ENCODE peak calls at places on chromosomes 2 and 18, in ten cellular contexts. K, D, E, B, Q, R, I, O, V and T are unnamed samples.

GRCh38 chr2:239940861-239941570 is 84.1 kb downstream of the NDUFA10 start:
- DNase-seq in I (peak; percentile 10), V (no peak), Q (no peak), B (no peak), O (no peak), E (no peak), D (no peak), K (peak; percentile 28), R (no peak), T (no peak)

GRCh38 chr2:234368861-234369261 is 128.0 kb downstream of the ARL4C start:
- DNase-seq in V (peak; percentile 71), K (peak; percentile 56), B (peak; percentile 26), R (no peak), O (peak; percentile 64), E (peak; percentile 78), I (no peak), D (no peak), Q (peak; percentile 18), T (peak; percentile 24)

GRCh38 chr2:61978522-61978921 is 73.0 kb downstream of the COMMD1 start:
- DNase-seq in K (peak; percentile 56), O (no peak), E (no peak), D (no peak), I (no peak), R (peak; percentile 78), B (peak; percentile 23), Q (no peak), V (no peak), T (no peak)

GRCh38 chr2:24083567-24084385 is 858 bp downstream of the TP53I3 start:
- DNase-seq in K (no peak), B (peak; percentile 84), R (peak; percentile 30), Q (no peak), I (peak; percentile 34), O (peak; percentile 83), V (peak; percentile 92), E (peak; percentile 88), D (peak; percentile 78), T (peak; percentile 89)

GRCh38 chr2:143581989-143582719 is 452.9 kb downstream of the ARHGAP15 start:
- DNase-seq in V (peak; percentile 14), K (no peak), D (no peak), Q (no peak), R (no peak), B (peak; percentile 49), O (peak; percentile 47), E (peak; percentile 63), I (no peak), T (no peak)

GRCh38 chr2:44245068-44245861 is 30.0 kb upstream of the SLC3A1 start:
- DNase-seq in O (no peak), I (no peak), D (no peak), K (no peak), Q (no peak), E (no peak), V (no peak), R (no peak), B (no peak), T (no peak)

GRCh38 chr2:854460-854859 is 96.2 kb upstream of the SNTG2 start:
- DNase-seq in I (no peak), V (no peak), E (peak; percentile 9), R (peak; percentile 31), Q (no peak), D (peak; percentile 11), B (peak; percentile 29), K (no peak), O (peak; percentile 44), T (no peak)

GRCh38 chr2:15640291-15640711 is 48.6 kb downstream of the DDX1 start:
- DNase-seq in O (peak; percentile 60), I (no peak), K (no peak), D (no peak), Q (no peak), E (peak; percentile 76), B (peak; percentile 95), V (peak; percentile 90), R (peak; percentile 70), T (peak; percentile 71)

GRCh38 chr2:42047488-42048317 is at the start of gene PKDCC:
- DNase-seq in K (peak; percentile 91), R (peak; percentile 69), V (peak; percentile 72), B (peak; percentile 92), Q (no peak), O (peak; percentile 86), E (peak; percentile 86), D (peak; percentile 88), I (peak; percentile 67), T (peak; percentile 80)

GRCh38 chr2:167783266-167784070 is 463.9 kb downstream of the STK39 start:
- DNase-seq in I (no peak), R (no peak), Q (no peak), V (peak; percentile 60), D (no peak), O (no peak), K (no peak), E (peak; percentile 20), B (peak; percentile 33), T (no peak)

GRCh38 chr2:152499921-152500320 is 164.9 kb downstream of the FMNL2 start:
- DNase-seq in E (peak; percentile 80), I (no peak), Q (no peak), K (no peak), D (no peak), B (peak; percentile 96), R (no peak), V (no peak), O (peak; percentile 49), T (peak; percentile 65)

GRCh38 chr2:64666810-64667438 is 13.2 kb upstream of the SERTAD2 start:
- DNase-seq in D (no peak), E (no peak), I (no peak), B (no peak), R (peak; percentile 68), Q (no peak), K (no peak), O (no peak), V (no peak), T (no peak)

GRCh38 chr2:128448331-128449225 is 129.9 kb upstream of the HS6ST1 start:
- DNase-seq in I (peak; percentile 10), D (no peak), O (no peak), R (no peak), V (no peak), B (no peak), E (no peak), K (no peak), Q (no peak), T (no peak)

GRCh38 chr2:227703961-227704360 is 13.9 kb downstream of the SLC19A3 start:
- DNase-seq in D (no peak), B (peak; percentile 34), R (peak; percentile 6), I (no peak), V (peak; percentile 55), Q (no peak), O (peak; percentile 77), E (peak; percentile 36), K (no peak), T (peak; percentile 25)

GRCh38 chr2:37657471-37657870 is 14.0 kb downstream of the CDC42EP3 start:
- DNase-seq in K (no peak), D (no peak), B (no peak), Q (no peak), R (no peak), V (no peak), O (no peak), E (no peak), I (no peak), T (no peak)

GRCh38 chr2:128291844-128292598 is 26.6 kb downstream of the HS6ST1 start:
- DNase-seq in E (no peak), Q (no peak), O (no peak), D (no peak), R (no peak), B (no peak), K (no peak), V (no peak), I (no peak), T (no peak)

GRCh38 chr18:72539861-72540260 is 4.3 kb downstream of the CBLN2 start:
- DNase-seq in D (no peak), O (no peak), Q (no peak), B (no peak), V (no peak), K (no peak), R (no peak), E (no peak), I (no peak), T (no peak)

GRCh38 chr2:197908940-197909339 is 104.5 kb downstream of the PLCL1 start:
- DNase-seq in V (no peak), Q (no peak), I (no peak), R (no peak), E (peak; percentile 67), K (no peak), O (peak; percentile 36), D (no peak), B (peak; percentile 9), T (peak; percentile 82)

GRCh38 chr18:77006305-77007175 is 126.0 kb downstream of the MBP start:
- DNase-seq in D (no peak), O (no peak), Q (no peak), R (peak; percentile 48), B (peak; percentile 24), K (peak; percentile 53), E (no peak), I (no peak), V (no peak), T (no peak)

GRCh38 chr18:43271593-43272432 is 5.5 kb downstream of the SYT4 start:
- DNase-seq in Q (no peak), B (peak; percentile 81), D (peak; percentile 46), K (no peak), V (peak; percentile 20), E (peak; percentile 76), O (peak; percentile 61), I (no peak), R (peak; percentile 46), T (peak; percentile 77)

GRCh38 chr2:220586980-220587549 is 959.6 kb downstream of the SLC4A3 start:
- DNase-seq in I (no peak), R (no peak), E (peak; percentile 63), Q (no peak), V (no peak), B (peak; percentile 71), O (no peak), K (no peak), D (no peak), T (peak; percentile 8)

GRCh38 chr2:27720004-27720551 is 51.4 kb upstream of the MRPL33 start:
- DNase-seq in I (no peak), V (peak; percentile 99), R (peak; percentile 81), K (peak; percentile 84), O (peak; percentile 96), Q (peak; percentile 23), B (peak; percentile 90), D (no peak), E (peak; percentile 96), T (peak; percentile 91)

GRCh38 chr2:96195410-96196071 is 13.1 kb downstream of the STARD7 start:
- DNase-seq in R (no peak), O (peak; percentile 72), K (no peak), Q (no peak), E (peak; percentile 39), V (no peak), I (no peak), B (peak; percentile 89), D (no peak), T (peak; percentile 15)

GRCh38 chr18:21735452-21736015 is 5.1 kb upstream of the MIB1 start:
- DNase-seq in E (peak; percentile 79), B (peak; percentile 75), Q (peak; percentile 15), O (no peak), R (no peak), V (peak; percentile 40), D (no peak), I (no peak), K (no peak), T (peak; percentile 49)

GRCh38 chr2:96768083-96768561 is 7.4 kb downstream of the CNNM4 start:
- DNase-seq in E (no peak), B (no peak), Q (no peak), D (no peak), I (no peak), O (no peak), V (no peak), R (no peak), K (no peak), T (no peak)

GRCh38 chr18:2590303-2590702 is 18.9 kb downstream of the NDC80 start:
- DNase-seq in V (no peak), O (no peak), I (no peak), E (no peak), Q (no peak), K (no peak), B (no peak), R (no peak), D (no peak), T (no peak)

GRCh38 chr2:216298719-216299118 is 73.6 kb downstream of the MARCHF4 start:
- DNase-seq in Q (no peak), D (no peak), R (no peak), K (no peak), E (no peak), V (peak; percentile 89), B (peak; percentile 67), O (peak; percentile 95), I (no peak), T (peak; percentile 79)

GRCh38 chr2:167331636-167332232 is 443.5 kb downstream of the XIRP2 start:
- DNase-seq in O (peak; percentile 13), I (no peak), R (peak; percentile 9), V (no peak), K (no peak), D (peak; percentile 70), Q (no peak), E (no peak), B (peak; percentile 49), T (no peak)